ENCODE peak calls at places on chromosome 17, in six cellular contexts. H is tibial artery, U is HFFc6, Q is lower leg skin, E is GM03348, N is psoas muscle. O is an unnamed sample.
A peak's percentile ranks its signal among the peaks of the same experiment; 100 is the strongest.

GRCh38 chr17:83081561-83082201 is 2.3 kb downstream of the METRNL start:
- DNase-seq in H (peak; percentile 89), U (peak; percentile 58), Q (peak; percentile 96), E (peak; percentile 75), N (peak; percentile 66), O (no peak)

GRCh38 chr17:50459081-50459676 is 9.5 kb downstream of the CHAD start:
- DNase-seq in H (no peak), U (peak; percentile 10), Q (no peak), E (no peak), N (no peak), O (no peak)

GRCh38 chr17:68108313-68109000 is 72.9 kb downstream of the KPNA2 start:
- DNase-seq in H (no peak), U (no peak), Q (no peak), E (no peak), N (no peak), O (no peak)

GRCh38 chr17:29733151-29733550 is 110.4 kb upstream of the CORO6 start:
- DNase-seq in H (no peak), U (peak; percentile 27), Q (no peak), E (no peak), N (no peak), O (no peak)

GRCh38 chr17:81016575-81016974 is 18.4 kb upstream of the BAIAP2 start:
- DNase-seq in H (no peak), U (no peak), Q (no peak), E (no peak), N (no peak), O (no peak)

GRCh38 chr17:64003526-64004121 is 5.5 kb downstream of the PRR29 start:
- DNase-seq in H (no peak), U (no peak), Q (peak; percentile 79), E (no peak), N (no peak), O (no peak)

GRCh38 chr17:43010667-43011308 is 4.2 kb downstream of the IFI35 start:
- DNase-seq in H (no peak), U (no peak), Q (no peak), E (no peak), N (no peak), O (no peak)

GRCh38 chr17:57662644-57663308 is 82.3 kb downstream of the CCDC182 start:
- DNase-seq in H (peak; percentile 96), U (peak; percentile 99), Q (peak; percentile 97), E (peak; percentile 99), N (peak; percentile 97), O (peak; percentile 97)

GRCh38 chr17:62562656-62563055 is 64.8 kb upstream of the MRC2 start:
- DNase-seq in H (no peak), U (peak; percentile 43), Q (no peak), E (peak; percentile 13), N (no peak), O (no peak)

GRCh38 chr17:80952291-80952690 is 39.4 kb upstream of the CHMP6 start:
- DNase-seq in H (peak; percentile 54), U (no peak), Q (peak; percentile 74), E (no peak), N (no peak), O (no peak)

GRCh38 chr17:70622382-70623260 is 453.3 kb downstream of the KCNJ2 start:
- DNase-seq in H (no peak), U (no peak), Q (no peak), E (peak; percentile 30), N (peak; percentile 25), O (no peak)

GRCh38 chr17:77363821-77364361 is 223.1 kb downstream of the SEC14L1 start:
- DNase-seq in H (peak; percentile 69), U (no peak), Q (no peak), E (peak; percentile 57), N (peak; percentile 65), O (peak; percentile 76)

GRCh38 chr17:14942511-14943185 is 322.5 kb downstream of the PMP22 start:
- DNase-seq in H (no peak), U (peak; percentile 21), Q (no peak), E (peak; percentile 22), N (no peak), O (no peak)

GRCh38 chr17:9907131-9907530 is 2.1 kb upstream of the RCVRN start:
- DNase-seq in H (peak; percentile 9), U (no peak), Q (no peak), E (no peak), N (no peak), O (peak; percentile 20)